ENCODE peak calls at places on chromosomes 1 and 21, in five cellular contexts. K, A, T, H and P are unnamed samples.
A peak's percentile ranks its signal among the peaks of the same experiment; 100 is the strongest.

GRCh38 chr1:220776254-220776653 is 10.5 kb upstream of the MTARC1 start:
- DNase-seq in K (no peak), A (no peak), T (no peak), H (no peak), P (no peak)

GRCh38 chr1:94816030-94816429 is 4.1 kb upstream of the SLC44A3 start:
- DNase-seq in K (no peak), A (no peak), T (no peak), H (no peak), P (no peak)

GRCh38 chr1:200381256-200381980 is 28.4 kb downstream of the ZNF281 start:
- DNase-seq in K (no peak), A (peak; percentile 90), T (no peak), H (no peak), P (no peak)

GRCh38 chr21:45737485-45738166 is 94.1 kb downstream of the PCBP3 start:
- DNase-seq in K (no peak), A (no peak), T (no peak), H (no peak), P (no peak)

GRCh38 chr1:223748405-223748772 is 36.0 kb downstream of the CAPN2 start:
- DNase-seq in K (peak; percentile 60), A (no peak), T (no peak), H (no peak), P (no peak)

GRCh38 chr1:206814716-206815341 is 42.5 kb upstream of the IL10 start:
- DNase-seq in K (peak; percentile 67), A (no peak), T (no peak), H (peak; percentile 40), P (no peak)

GRCh38 chr1:85328713-85329376 is 52.4 kb upstream of the BCL10 start:
- DNase-seq in K (peak; percentile 99), A (peak; percentile 90), T (no peak), H (peak; percentile 91), P (no peak)

GRCh38 chr1:16249838-16250241 is 12.9 kb upstream of the CPLANE2 start:
- DNase-seq in K (peak; percentile 90), A (no peak), T (no peak), H (peak; percentile 57), P (no peak)

GRCh38 chr1:238647877-238648276 is 738.5 kb upstream of the CHRM3 start:
- DNase-seq in K (peak; percentile 97), A (peak; percentile 87), T (no peak), H (peak; percentile 89), P (no peak)

GRCh38 chr1:91672601-91673161 is 172.0 kb downstream of the CDC7 start:
- DNase-seq in K (no peak), A (no peak), T (no peak), H (no peak), P (no peak)

GRCh38 chr1:18549131-18549530 is 68.4 kb downstream of the KLHDC7A start:
- DNase-seq in K (no peak), A (no peak), T (no peak), H (no peak), P (no peak)

GRCh38 chr1:94255476-94255875 is 18.1 kb upstream of the ARHGAP29 start:
- DNase-seq in K (peak; percentile 49), A (peak; percentile 76), T (no peak), H (no peak), P (no peak)

GRCh38 chr1:52598729-52599128 is 3.4 kb upstream of the GPX7 start:
- DNase-seq in K (no peak), A (no peak), T (no peak), H (no peak), P (no peak)

GRCh38 chr1:41645062-41645461 is 160.6 kb upstream of the EDN2 start:
- DNase-seq in K (no peak), A (no peak), T (no peak), H (no peak), P (no peak)

GRCh38 chr1:91523462-91523861 is 22.8 kb downstream of the CDC7 start:
- DNase-seq in K (peak; percentile 44), A (no peak), T (no peak), H (no peak), P (no peak)

GRCh38 chr1:58791106-58791505 is 7.3 kb upstream of the JUN start:
- DNase-seq in K (no peak), A (no peak), T (no peak), H (no peak), P (no peak)

GRCh38 chr1:200558866-200559459 is 61.6 kb downstream of the KIF14 start:
- DNase-seq in K (peak; percentile 86), A (peak; percentile 64), T (no peak), H (peak; percentile 14), P (no peak)

GRCh38 chr1:168628807-168629206 is 52.4 kb downstream of the XCL1 start:
- DNase-seq in K (peak; percentile 84), A (peak; percentile 99), T (no peak), H (no peak), P (no peak)

GRCh38 chr1:217747156-217747769 is 116.1 kb downstream of the SPATA17 start:
- DNase-seq in K (peak; percentile 59), A (peak; percentile 44), T (no peak), H (no peak), P (no peak)

GRCh38 chr1:33298623-33299277 is 22.1 kb downstream of the A3GALT2 start:
- DNase-seq in K (peak; percentile 69), A (peak; percentile 60), T (peak; percentile 85), H (no peak), P (peak; percentile 75)

GRCh38 chr1:10431065-10431730 is 965 bp downstream of the CENPS start:
- DNase-seq in K (peak; percentile 38), A (peak; percentile 24), T (no peak), H (no peak), P (no peak)

GRCh38 chr1:245969274-245969673 is 537.8 kb downstream of the SMYD3 start:
- DNase-seq in K (peak; percentile 88), A (peak; percentile 57), T (no peak), H (peak; percentile 98), P (no peak)

GRCh38 chr1:45187735-45188134 is 18.7 kb downstream of the ZSWIM5 start:
- DNase-seq in K (peak; percentile 54), A (no peak), T (no peak), H (no peak), P (no peak)

GRCh38 chr1:235266967-235267366 is 61.0 kb downstream of the ARID4B start:
- DNase-seq in K (no peak), A (no peak), T (no peak), H (no peak), P (no peak)

GRCh38 chr1:98176414-98176813 is 255.6 kb upstream of the DPYD start:
- DNase-seq in K (no peak), A (no peak), T (no peak), H (no peak), P (no peak)

GRCh38 chr1:59126361-59126760 is 170.5 kb upstream of the FGGY start:
- DNase-seq in K (peak; percentile 28), A (no peak), T (no peak), H (no peak), P (no peak)

GRCh38 chr1:42963378-42964005 is 4.8 kb upstream of the SLC2A1 start:
- DNase-seq in K (peak; percentile 86), A (peak; percentile 82), T (no peak), H (peak; percentile 72), P (no peak)

GRCh38 chr1:51973587-51974474 is 16.7 kb downstream of the RAB3B start:
- DNase-seq in K (no peak), A (no peak), T (no peak), H (no peak), P (no peak)

GRCh38 chr1:205543351-205544305 is 39.2 kb downstream of the CDK18 start:
- DNase-seq in K (peak; percentile 96), A (peak; percentile 89), T (peak; percentile 86), H (peak; percentile 46), P (peak; percentile 66)

GRCh38 chr1:188363943-188364342 is 1535.2 kb downstream of the PLA2G4A start:
- DNase-seq in K (no peak), A (no peak), T (no peak), H (no peak), P (no peak)

GRCh38 chr1:155126494-155127104 is 1.1 kb upstream of the EFNA1 start:
- DNase-seq in K (peak; percentile 25), A (peak; percentile 73), T (peak; percentile 92), H (no peak), P (peak; percentile 61)

GRCh38 chr1:213014642-213015041 is 1.0 kb downstream of the ANGEL2 start:
- DNase-seq in K (peak; percentile 33), A (peak; percentile 13), T (no peak), H (no peak), P (no peak)

GRCh38 chr21:45102391-45102932 is 28.1 kb downstream of the ADARB1 start:
- DNase-seq in K (peak; percentile 77), A (peak; percentile 70), T (no peak), H (peak; percentile 27), P (no peak)

GRCh38 chr21:37159053-37159776 is 86.2 kb downstream of the TTC3 start:
- DNase-seq in K (no peak), A (no peak), T (no peak), H (no peak), P (no peak)

GRCh38 chr1:63624911-63625310 is 31.7 kb downstream of the PGM1 start:
- DNase-seq in K (peak; percentile 81), A (no peak), T (no peak), H (no peak), P (no peak)
- TF ChIP-seq CTCF in K (peak; percentile 51), A (peak; percentile 28), T (no peak), H (peak; percentile 44), P (no peak)

GRCh38 chr21:9738527-9738926 is 782.9 kb upstream of the TPTE start:
- DNase-seq in K (no peak), A (no peak), T (no peak), H (no peak), P (no peak)
- TF ChIP-seq CTCF in K (no peak), A (no peak), T (no peak), H (no peak), P (no peak)

GRCh38 chr1:150281221-150281757 is 1.1 kb upstream of the CIART start:
- DNase-seq in K (peak; percentile 81), A (peak; percentile 75), T (peak; percentile 80), H (no peak), P (peak; percentile 63)
- TF ChIP-seq CTCF in K (peak; percentile 76), A (peak; percentile 73), T (peak; percentile 68), H (peak; percentile 79), P (peak; percentile 57)

GRCh38 chr1:8376358-8376840 is 58.5 kb downstream of the SLC45A1 start:
- DNase-seq in K (no peak), A (no peak), T (no peak), H (no peak), P (no peak)

GRCh38 chr1:8377382-8377928 is 59.5 kb downstream of the SLC45A1 start:
- DNase-seq in K (no peak), A (no peak), T (no peak), H (no peak), P (no peak)

GRCh38 chr1:8374356-8374755 is 56.4 kb downstream of the SLC45A1 start:
- DNase-seq in K (peak; percentile 51), A (no peak), T (no peak), H (no peak), P (no peak)

GRCh38 chr1:8373547-8374270 is 55.8 kb downstream of the SLC45A1 start:
- DNase-seq in K (peak; percentile 87), A (peak; percentile 49), T (peak; percentile 76), H (peak; percentile 36), P (no peak)

GRCh38 chr1:8374812-8375211 is 56.9 kb downstream of the SLC45A1 start:
- DNase-seq in K (no peak), A (peak; percentile 67), T (no peak), H (no peak), P (no peak)
- TF ChIP-seq CTCF in K (peak; percentile 45), A (peak; percentile 69), T (peak; percentile 26), H (peak; percentile 46), P (no peak)

DNA sequence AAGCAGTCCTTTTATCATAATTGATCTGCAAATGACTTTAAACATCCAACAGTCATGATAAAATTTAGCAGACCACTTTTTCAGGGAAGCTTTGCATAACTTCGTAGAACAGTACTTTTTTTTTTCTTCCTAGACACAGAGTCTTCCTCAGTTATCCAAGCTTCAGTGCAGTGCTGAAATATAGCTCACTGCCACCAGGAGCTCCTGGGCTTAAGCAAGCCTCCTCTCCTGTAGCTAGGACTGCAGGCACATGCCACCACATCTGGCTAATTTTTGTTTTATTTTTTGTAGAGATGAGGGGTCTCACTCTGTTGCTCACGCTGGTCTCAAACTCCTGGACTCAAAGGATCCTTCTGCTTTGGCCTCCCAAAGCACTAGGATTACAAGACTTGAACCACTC is 3.8 kb downstream of the F13B start:
- DNase-seq in K (no peak), A (no peak), T (no peak), H (no peak), P (no peak)
- TF ChIP-seq CTCF in K (no peak), A (peak; percentile 7), T (no peak), H (no peak), P (no peak)